ENCODE peak calls at places on chromosomes 2 and 18, in nine cellular contexts. M is fibroblast of the aortic adventitia, X is GM12865, A is MCF 10A, J is right lobe of liver, W is progenitor cell of endocrine pancreas, U is Calu3, Y is upper lobe of right lung, F is endothelial cell of umbilical vein. Z is an unnamed sample.

GRCh38 chr2:207772081-207772843 is 2.6 kb upstream of the FZD5 start:
- DNase-seq in M (peak), X (no peak), A (no peak), J (no peak), W (no peak), U (no peak), Y (no peak), F (no peak), Z (no peak)

GRCh38 chr18:11052800-11053199 is 96.6 kb downstream of the PIEZO2 start:
- DNase-seq in M (no peak), X (peak), A (no peak), J (no peak), W (no peak), U (peak), Y (no peak), F (no peak), Z (peak)

GRCh38 chr2:224145751-224146355 is 106.8 kb upstream of the SERPINE2 start:
- DNase-seq in M (peak), X (no peak), A (peak), J (no peak), W (no peak), U (no peak), Y (no peak), F (peak), Z (no peak)

GRCh38 chr2:189609423-189609816 is 28.8 kb upstream of the SLC40A1 start:
- DNase-seq in M (peak), X (no peak), A (peak), J (no peak), W (no peak), U (no peak), Y (no peak), F (no peak), Z (no peak)

GRCh38 chr18:25228410-25228809 is 123.6 kb downstream of the ZNF521 start:
- DNase-seq in M (no peak), X (no peak), A (no peak), J (no peak), W (no peak), U (no peak), Y (no peak), F (peak), Z (no peak)

GRCh38 chr2:43389581-43390466 is 163.4 kb upstream of the ZFP36L2 start:
- DNase-seq in M (no peak), X (no peak), A (no peak), J (no peak), W (no peak), U (no peak), Y (no peak), F (no peak), Z (no peak)

GRCh38 chr18:12336887-12337286 is 28.8 kb downstream of the TUBB6 start:
- DNase-seq in M (no peak), X (no peak), A (peak), J (no peak), W (no peak), U (peak), Y (no peak), F (no peak), Z (no peak)

GRCh38 chr2:9162841-9163240 is 43.8 kb upstream of the ASAP2 start:
- DNase-seq in M (no peak), X (no peak), A (no peak), J (no peak), W (no peak), U (no peak), Y (no peak), F (no peak), Z (no peak)

GRCh38 chr2:37375721-37376399 is 31.4 kb downstream of the QPCT start:
- DNase-seq in M (no peak), X (no peak), A (no peak), J (no peak), W (no peak), U (no peak), Y (no peak), F (no peak), Z (no peak)

GRCh38 chr18:53701697-53702096 is 522.8 kb downstream of the MBD2 start:
- DNase-seq in M (no peak), X (peak), A (no peak), J (no peak), W (no peak), U (no peak), Y (no peak), F (no peak), Z (no peak)

GRCh38 chr2:164257794-164258193 is 363.5 kb downstream of the GRB14 start:
- DNase-seq in M (peak), X (no peak), A (peak), J (no peak), W (no peak), U (no peak), Y (no peak), F (no peak), Z (no peak)

GRCh38 chr2:132542953-132543569 is 126.5 kb downstream of the GPR39 start:
- DNase-seq in M (peak), X (no peak), A (no peak), J (no peak), W (no peak), U (no peak), Y (no peak), F (peak), Z (no peak)

GRCh38 chr2:147913701-147914480 is 69.1 kb downstream of the ACVR2A start:
- DNase-seq in M (peak), X (peak), A (no peak), J (no peak), W (no peak), U (no peak), Y (no peak), F (peak), Z (no peak)

GRCh38 chr18:6370410-6370809 is 44.3 kb downstream of the L3MBTL4 start:
- DNase-seq in M (no peak), X (no peak), A (no peak), J (no peak), W (no peak), U (no peak), Y (no peak), F (no peak), Z (no peak)

GRCh38 chr2:74020717-74021406 is 36.2 kb downstream of the TET3 start:
- DNase-seq in M (no peak), X (peak), A (no peak), J (no peak), W (no peak), U (no peak), Y (no peak), F (no peak), Z (no peak)

GRCh38 chr2:152165780-152166179 is 9.8 kb downstream of the STAM2 start:
- DNase-seq in M (no peak), X (no peak), A (no peak), J (no peak), W (no peak), U (no peak), Y (no peak), F (no peak), Z (no peak)

GRCh38 chr18:69469444-69469919 is 68.8 kb downstream of the DOK6 start:
- DNase-seq in M (no peak), X (peak), A (peak), J (peak), W (no peak), U (no peak), Y (no peak), F (no peak), Z (peak)

GRCh38 chr18:27404855-27405254 is 219.7 kb upstream of the CHST9 start:
- DNase-seq in M (no peak), X (no peak), A (peak), J (no peak), W (no peak), U (no peak), Y (no peak), F (no peak), Z (no peak)

GRCh38 chr18:27394687-27395086 is 209.6 kb upstream of the CHST9 start:
- DNase-seq in M (no peak), X (no peak), A (no peak), J (no peak), W (no peak), U (no peak), Y (no peak), F (no peak), Z (no peak)

DNA sequence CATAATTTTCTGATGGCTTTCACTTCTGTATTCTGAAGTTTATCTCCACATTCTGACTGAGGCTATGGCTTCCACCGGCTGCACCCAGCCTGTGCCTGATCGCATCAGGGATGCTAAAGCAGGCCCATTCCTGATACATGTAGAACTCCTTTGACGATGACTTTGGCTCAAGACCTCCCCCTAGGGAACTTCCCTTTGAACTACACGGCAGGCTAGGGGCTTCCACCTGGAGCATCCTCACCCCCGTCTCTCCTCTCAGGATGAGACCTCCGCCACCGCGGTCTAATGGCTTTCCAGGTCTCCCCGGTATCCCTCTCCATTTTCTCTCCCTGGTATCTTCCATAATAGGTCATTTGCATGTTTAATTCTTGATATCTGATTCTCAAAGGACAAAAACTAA is 214.9 kb upstream of the CHST9 start:
- DNase-seq in M (no peak), X (no peak), A (peak), J (no peak), W (no peak), U (peak), Y (no peak), F (no peak), Z (no peak)
- TF ChIP-seq CTCF in M (no peak), X (peak), A (no peak), J (no peak), W (no peak), U (peak), Y (no peak), F (no peak), Z (no peak)

GRCh38 chr2:122000556-122001340 is 245.3 kb downstream of the TSN start:
- DNase-seq in M (no peak), X (no peak), A (no peak), J (no peak), W (no peak), U (no peak), Y (no peak), F (no peak), Z (no peak)
- TF ChIP-seq CTCF in M (no peak), X (no peak), A (no peak), J (no peak), W (no peak), U (no peak), Y (no peak), F (no peak), Z (no peak)

GRCh38 chr2:120336749-120337148 is 9.2 kb upstream of the INHBB start:
- DNase-seq in M (no peak), X (no peak), A (no peak), J (no peak), W (no peak), U (no peak), Y (no peak), F (no peak), Z (no peak)
- TF ChIP-seq CTCF in M (no peak), X (no peak), A (no peak), J (no peak), W (no peak), U (no peak), Y (no peak), F (no peak), Z (no peak)

DNA sequence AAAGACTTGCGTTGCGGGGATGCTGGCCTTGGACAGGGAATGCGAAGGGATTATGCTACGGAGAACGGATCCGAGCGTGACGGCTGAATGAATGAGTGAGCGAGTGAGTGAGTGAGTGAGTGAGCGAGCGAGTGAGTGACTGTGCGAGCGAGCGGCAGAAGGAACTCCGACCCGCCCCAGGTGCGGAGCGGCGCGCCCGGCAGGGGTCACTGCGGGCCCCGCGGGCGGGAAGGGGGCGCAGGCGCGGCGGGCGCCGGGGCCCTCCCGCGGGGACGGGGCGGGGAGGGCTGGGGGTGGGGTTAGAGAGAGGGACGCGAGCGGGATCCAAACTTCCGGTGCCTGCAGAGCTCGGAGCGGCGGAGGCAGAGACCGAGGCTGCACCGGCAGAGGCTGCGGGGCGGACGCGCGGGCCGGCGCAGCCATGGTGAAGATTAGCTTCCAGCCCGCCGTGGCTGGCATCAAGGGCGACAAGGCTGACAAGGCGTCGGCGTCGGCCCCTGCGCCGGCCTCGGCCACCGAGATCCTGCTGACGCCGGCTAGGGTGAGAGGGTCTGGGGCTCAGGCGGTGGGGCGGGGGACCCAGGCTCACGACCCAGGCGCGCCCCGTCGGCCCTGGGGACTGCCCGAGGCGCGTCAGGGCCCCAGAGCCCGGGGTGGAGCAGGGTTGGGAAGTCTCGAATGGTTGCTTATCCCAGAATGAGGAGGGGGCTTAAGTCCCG is at the start of gene ITM2C:
- DNase-seq in M (peak), X (peak), A (peak), J (peak), W (peak), U (peak), Y (peak), F (peak), Z (peak)
- TF ChIP-seq CTCF in M (peak), X (peak), A (peak), J (peak), W (peak), U (peak), Y (peak), F (peak), Z (peak)